ENCODE peak calls at places on chromosomes 3 and 15, in nine cellular contexts. E is A549; A is left colon; O is stimulated activated CD8-positive, alpha-beta memory T cell treated with anti-CD3 and anti-CD28 coated beads, Interleukin-12 subunit alpha, Interleukin-12 subunit beta, amount 100 ng/mL, for 4 hours; J is pancreas; X is mucosa of gallbladder; Y is stimulated activated naive CD4-positive, alpha-beta T cell treated with Interleukin-2 at 50 U/mL for 16 hours; K is Right ventricle myocardium superior; V is mesenteric fat pad. I is an unnamed sample.

GRCh38 chr3:168024537-168024941 is 71.2 kb downstream of the GOLIM4 start:
- DNase-seq in E (no peak), K (no peak), X (no peak), O (no peak), A (no peak), V (no peak), J (no peak), Y (no peak), I (no peak)

GRCh38 chr3:187856567-187856966 is 111.3 kb upstream of the BCL6 start:
- DNase-seq in E (no peak), V (no peak), O (no peak), Y (no peak), A (no peak), J (no peak), X (no peak), K (no peak), I (no peak)

GRCh38 chr15:57323806-57324589 is 52.3 kb upstream of the CGNL1 start:
- DNase-seq in V (no peak), O (no peak), Y (no peak), X (peak; percentile 82), A (peak; percentile 81), J (no peak), K (no peak), E (peak; percentile 98), I (peak; percentile 84)

GRCh38 chr15:32717290-32718081 is at the start of gene GREM1:
- DNase-seq in A (peak; percentile 31), O (no peak), X (no peak), K (no peak), V (no peak), Y (no peak), J (peak; percentile 27), E (no peak), I (peak; percentile 55)

GRCh38 chr3:122767690-122768372 is 25.8 kb downstream of the HSPBAP1 start:
- DNase-seq in A (no peak), K (no peak), E (no peak), X (no peak), V (no peak), Y (no peak), O (no peak), J (no peak), I (no peak)

GRCh38 chr3:20121088-20121487 is 64.9 kb downstream of the SGO1 start:
- DNase-seq in O (no peak), A (no peak), X (no peak), V (no peak), E (no peak), K (no peak), Y (no peak), J (no peak), I (no peak)

GRCh38 chr3:141081141-141081795 is 30.1 kb downstream of the SPSB4 start:
- DNase-seq in K (no peak), X (no peak), V (no peak), J (no peak), E (no peak), A (no peak), Y (no peak), O (no peak), I (no peak)

GRCh38 chr3:151871639-151872468 is 1.6 kb upstream of the SUCNR1 start:
- DNase-seq in Y (no peak), K (no peak), A (no peak), J (no peak), V (no peak), E (no peak), O (no peak), X (no peak), I (no peak)

GRCh38 chr3:124586126-124587052 is 143.9 kb upstream of the UMPS start:
- DNase-seq in V (peak; percentile 57), E (no peak), X (no peak), K (no peak), O (no peak), A (no peak), Y (no peak), J (no peak), I (peak; percentile 70)

GRCh38 chr3:103752986-103753385 is 1318.2 kb downstream of the ZPLD1 start:
- DNase-seq in X (no peak), K (no peak), O (no peak), J (no peak), Y (no peak), E (no peak), V (no peak), A (no peak), I (no peak)

GRCh38 chr3:127409421-127410136 is 121.7 kb upstream of the PRR20G start:
- DNase-seq in K (no peak), J (no peak), Y (no peak), E (no peak), X (no peak), O (no peak), V (peak; percentile 71), A (no peak), I (no peak)

GRCh38 chr15:73941871-73942635 is 15.8 kb downstream of the LOXL1 start:
- DNase-seq in K (peak; percentile 36), Y (no peak), X (no peak), E (no peak), O (no peak), V (no peak), J (no peak), A (no peak), I (no peak)

GRCh38 chr15:80251505-80252280 is at the start of gene CTXND1:
- DNase-seq in V (no peak), A (peak; percentile 5), O (no peak), E (no peak), Y (no peak), J (peak; percentile 30), X (no peak), K (peak; percentile 46), I (peak; percentile 52)

GRCh38 chr15:50051811-50052419 is 67.1 kb downstream of the ATP8B4 start:
- DNase-seq in O (no peak), V (no peak), J (no peak), K (no peak), E (peak; percentile 87), Y (no peak), X (peak; percentile 62), A (peak; percentile 36), I (peak; percentile 41)

GRCh38 chr15:51649659-51650521 is 27.3 kb upstream of the DMXL2 start:
- DNase-seq in V (no peak), E (peak; percentile 85), K (no peak), O (no peak), J (no peak), X (peak; percentile 70), Y (peak; percentile 3), A (no peak), I (no peak)

GRCh38 chr15:90915216-90915807 is 12.2 kb downstream of the MAN2A2 start:
- DNase-seq in O (no peak), K (no peak), J (no peak), V (no peak), Y (no peak), X (no peak), E (no peak), A (no peak), I (no peak)

GRCh38 chr3:120275553-120276092 is 9.4 kb downstream of the GPR156 start:
- DNase-seq in V (no peak), A (no peak), K (no peak), X (no peak), Y (no peak), O (no peak), E (no peak), J (no peak), I (no peak)

GRCh38 chr3:166190360-166190759 is 353.1 kb upstream of the BCHE start:
- DNase-seq in J (no peak), A (no peak), O (no peak), X (no peak), E (peak; percentile 1), V (no peak), Y (no peak), K (no peak), I (no peak)

GRCh38 chr3:148146947-148147346 is 550.8 kb upstream of the AGTR1 start:
- DNase-seq in O (no peak), E (no peak), Y (no peak), J (no peak), X (no peak), V (no peak), K (no peak), A (no peak), I (no peak)

GRCh38 chr3:126392246-126392645 is 2.5 kb upstream of the CFAP100 start:
- DNase-seq in V (no peak), A (no peak), K (no peak), O (no peak), Y (no peak), J (no peak), X (no peak), E (no peak), I (no peak)

GRCh38 chr3:97647441-97647840 is 117.1 kb upstream of the ARL6 start:
- DNase-seq in E (no peak), X (no peak), O (no peak), Y (no peak), A (no peak), V (no peak), J (no peak), K (no peak), I (no peak)

GRCh38 chr3:13546667-13547171 is 2.2 kb upstream of the FBLN2 start:
- DNase-seq in K (peak; percentile 81), J (no peak), V (no peak), X (no peak), A (no peak), O (no peak), Y (no peak), E (peak; percentile 35), I (peak; percentile 52)

GRCh38 chr15:31346367-31347066 is 19.9 kb downstream of the KLF13 start:
- DNase-seq in V (no peak), K (no peak), J (no peak), X (no peak), A (no peak), O (no peak), E (no peak), Y (peak; percentile 47), I (no peak)

GRCh38 chr3:27090265-27091041 is 278.7 kb downstream of the NEK10 start:
- DNase-seq in E (no peak), O (no peak), Y (no peak), J (no peak), A (no peak), K (no peak), V (no peak), X (no peak), I (no peak)

GRCh38 chr3:188901126-188901525 is 270.6 kb upstream of the TPRG1 start:
- DNase-seq in J (no peak), O (no peak), Y (no peak), E (no peak), K (no peak), A (no peak), V (no peak), X (no peak), I (no peak)

GRCh38 chr3:99716463-99716995 is 78.1 kb downstream of the COL8A1 start:
- DNase-seq in Y (no peak), K (no peak), E (no peak), X (no peak), J (no peak), V (no peak), O (no peak), A (no peak), I (no peak)

GRCh38 chr3:72629191-72629611 is 219.0 kb downstream of the SHQ1 start:
- DNase-seq in E (no peak), K (no peak), J (no peak), V (no peak), A (no peak), X (no peak), Y (no peak), O (no peak), I (no peak)

GRCh38 chr3:36792342-36792741 is 28.0 kb upstream of the DCLK3 start:
- DNase-seq in O (no peak), A (no peak), K (no peak), V (no peak), Y (no peak), E (peak; percentile 37), X (no peak), J (no peak), I (peak; percentile 75)

GRCh38 chr3:161371441-161372320 is at the start of gene SPTSSB:
- DNase-seq in E (peak; percentile 15), K (peak; percentile 48), O (peak; percentile 36), Y (peak; percentile 32), A (peak; percentile 28), J (peak; percentile 39), V (no peak), X (peak; percentile 80), I (peak; percentile 79)

GRCh38 chr3:25558796-25559195 is 105.9 kb downstream of the TOP2B start:
- DNase-seq in K (no peak), A (no peak), O (no peak), V (no peak), E (no peak), Y (no peak), X (no peak), J (no peak), I (no peak)

GRCh38 chr15:72952151-72952550 is 100.1 kb upstream of the NEO1 start:
- DNase-seq in X (no peak), A (no peak), E (no peak), Y (no peak), V (no peak), J (no peak), O (no peak), K (no peak), I (no peak)